ENCODE peak calls at places on chromosomes 1 and 21, in seven cellular contexts. J is NCI-H69; X is AG09309; W is sigmoid colon; A is HuH-7.5; R is KG1; F is activated naive CD4-positive, alpha-beta T cell. M is an unnamed sample.

GRCh38 chr1:85465791-85466134 is 804 bp upstream of the DDAH1 start:
- DNase-seq in J (no peak), X (no peak), W (no peak), A (no peak), R (no peak), F (no peak), M (no peak)

GRCh38 chr1:193338194-193338593 is 151.8 kb upstream of the B3GALT2 start:
- DNase-seq in J (peak; percentile 37), X (peak; percentile 10), W (no peak), A (no peak), R (no peak), F (no peak), M (no peak)

GRCh38 chr1:117783586-117784396 is 145.6 kb downstream of the GDAP2 start:
- DNase-seq in J (no peak), X (no peak), W (no peak), A (no peak), R (no peak), F (no peak), M (no peak)

GRCh38 chr1:9320520-9321479 is 28.1 kb downstream of the SPSB1 start:
- DNase-seq in J (no peak), X (no peak), W (no peak), A (no peak), R (no peak), F (no peak), M (no peak)

GRCh38 chr1:240285541-240285940 is 193.9 kb downstream of the FMN2 start:
- DNase-seq in J (no peak), X (peak; percentile 90), W (no peak), A (no peak), R (no peak), F (no peak), M (no peak)

GRCh38 chr1:36584874-36585759 is 102.4 kb upstream of the CSF3R start:
- DNase-seq in J (peak; percentile 81), X (no peak), W (no peak), A (no peak), R (no peak), F (no peak), M (no peak)

GRCh38 chr1:1433804-1434130 is 1.7 kb upstream of the VWA1 start:
- DNase-seq in J (no peak), X (no peak), W (no peak), A (no peak), R (no peak), F (no peak), M (no peak)

GRCh38 chr1:231138221-231138620 is 23.6 kb upstream of the TRIM67 start:
- DNase-seq in J (no peak), X (no peak), W (no peak), A (no peak), R (no peak), F (no peak), M (no peak)

GRCh38 chr1:218317061-218317460 is 28.1 kb upstream of the TGFB2 start:
- DNase-seq in J (no peak), X (no peak), W (no peak), A (no peak), R (no peak), F (no peak), M (no peak)

GRCh38 chr1:43557744-43558245 is 27.1 kb downstream of the PTPRF start:
- DNase-seq in J (peak; percentile 71), X (no peak), W (peak; percentile 78), A (no peak), R (no peak), F (no peak), M (no peak)

GRCh38 chr21:46150073-46150472 is 5.3 kb downstream of the FTCD start:
- DNase-seq in J (no peak), X (no peak), W (peak; percentile 51), A (no peak), R (no peak), F (no peak), M (peak; percentile 74)

GRCh38 chr1:246724725-246725095 is 501 bp downstream of the SCCPDH start:
- DNase-seq in J (peak; percentile 77), X (no peak), W (no peak), A (peak; percentile 46), R (peak; percentile 67), F (no peak), M (no peak)

GRCh38 chr1:111826278-111826677 is 70.6 kb downstream of the DDX20 start:
- DNase-seq in J (no peak), X (no peak), W (no peak), A (no peak), R (no peak), F (no peak), M (peak; percentile 1)

GRCh38 chr1:13809461-13810159 is 109.6 kb downstream of the PRDM2 start:
- DNase-seq in J (peak; percentile 2), X (no peak), W (no peak), A (no peak), R (no peak), F (no peak), M (no peak)

GRCh38 chr1:58162952-58163550 is 383.5 kb downstream of the OMA1 start:
- DNase-seq in J (peak; percentile 39), X (peak; percentile 37), W (peak; percentile 66), A (peak; percentile 29), R (peak; percentile 39), F (no peak), M (no peak)

GRCh38 chr1:92851729-92852128 is 19.9 kb downstream of the RPL5 start:
- DNase-seq in J (peak; percentile 58), X (no peak), W (no peak), A (no peak), R (no peak), F (no peak), M (no peak)

GRCh38 chr1:150151291-150152181 is 1.8 kb downstream of the PLEKHO1 start:
- DNase-seq in J (peak; percentile 14), X (no peak), W (peak; percentile 83), A (no peak), R (peak; percentile 72), F (no peak), M (peak; percentile 74)

GRCh38 chr1:184813528-184814089 is 59.0 kb upstream of the EDEM3 start:
- DNase-seq in J (no peak), X (no peak), W (no peak), A (no peak), R (no peak), F (no peak), M (no peak)

GRCh38 chr1:1137256-1138045 is 21.6 kb upstream of the C1orf159 start:
- DNase-seq in J (peak; percentile 69), X (no peak), W (no peak), A (no peak), R (no peak), F (no peak), M (no peak)

GRCh38 chr1:185541861-185542260 is 192.3 kb upstream of the HMCN1 start:
- DNase-seq in J (no peak), X (no peak), W (no peak), A (no peak), R (no peak), F (no peak), M (no peak)

GRCh38 chr1:36108314-36108713 is 16.7 kb downstream of the COL8A2 start:
- DNase-seq in J (no peak), X (peak; percentile 80), W (no peak), A (no peak), R (no peak), F (no peak), M (no peak)

GRCh38 chr1:229229721-229230135 is 41.2 kb upstream of the RAB4A start:
- DNase-seq in J (peak; percentile 78), X (no peak), W (peak; percentile 93), A (no peak), R (no peak), F (no peak), M (no peak)

GRCh38 chr1:204818998-204819397 is 51.7 kb upstream of the NFASC start:
- DNase-seq in J (no peak), X (no peak), W (peak; percentile 76), A (no peak), R (no peak), F (no peak), M (no peak)

GRCh38 chr1:214709241-214709640 is 106.2 kb downstream of the CENPF start:
- DNase-seq in J (no peak), X (no peak), W (no peak), A (no peak), R (no peak), F (no peak), M (no peak)

GRCh38 chr1:215635827-215636226 is 68.7 kb downstream of the KCTD3 start:
- DNase-seq in J (peak; percentile 49), X (no peak), W (no peak), A (no peak), R (no peak), F (no peak), M (no peak)

GRCh38 chr1:208244584-208244916 is 366 bp upstream of the PLXNA2 start:
- DNase-seq in J (no peak), X (no peak), W (no peak), A (no peak), R (no peak), F (no peak), M (no peak)

GRCh38 chr1:150192012-150192411 is 42.3 kb downstream of the PLEKHO1 start:
- DNase-seq in J (no peak), X (peak; percentile 49), W (no peak), A (no peak), R (no peak), F (no peak), M (no peak)

GRCh38 chr1:51523931-51524330 is 4.9 kb upstream of the EPS15 start:
- DNase-seq in J (peak; percentile 3), X (no peak), W (no peak), A (no peak), R (no peak), F (no peak), M (no peak)

GRCh38 chr1:164660415-164661174 is 101.6 kb downstream of the PBX1 start:
- DNase-seq in J (peak; percentile 62), X (peak; percentile 4), W (no peak), A (no peak), R (no peak), F (no peak), M (no peak)

GRCh38 chr1:69221492-69221990 is 346.2 kb upstream of the LRRC7 start:
- DNase-seq in J (peak; percentile 87), X (no peak), W (no peak), A (no peak), R (no peak), F (no peak), M (no peak)

GRCh38 chr1:9691108-9691445 is 39.5 kb downstream of the PIK3CD start:
- DNase-seq in J (no peak), X (peak; percentile 62), W (no peak), A (no peak), R (no peak), F (no peak), M (no peak)

GRCh38 chr1:119367332-119368124 is 1.1 kb upstream of the HAO2 start:
- DNase-seq in J (peak; percentile 21), X (peak; percentile 14), W (no peak), A (no peak), R (peak; percentile 13), F (no peak), M (no peak)

GRCh38 chr1:187621961-187622360 is 793.2 kb downstream of the PLA2G4A start:
- DNase-seq in J (peak; percentile 93), X (no peak), W (no peak), A (no peak), R (peak; percentile 54), F (no peak), M (no peak)